ENCODE peak calls at places on chromosome 11, in ten cellular contexts. B, Y, M, Q, K, I, R, E, T and F are unnamed samples.

GRCh38 chr11:5042091-5042490 is 4.2 kb upstream of the OR52J3 start:
- DNase-seq in Q (no peak), T (no peak), Y (peak; percentile 35), M (no peak), B (no peak), R (no peak), K (no peak), E (no peak), I (peak; percentile 2), F (no peak)

GRCh38 chr11:44286268-44286880 is 23.6 kb downstream of the ALX4 start:
- DNase-seq in I (peak; percentile 69), Q (no peak), Y (peak; percentile 73), E (peak; percentile 70), M (no peak), R (peak; percentile 56), K (peak; percentile 44), B (peak; percentile 31), T (peak; percentile 60), F (no peak)

GRCh38 chr11:14258177-14258935 is 100.6 kb downstream of the RRAS2 start:
- DNase-seq in Y (peak; percentile 64), M (no peak), K (peak; percentile 83), R (no peak), I (peak; percentile 70), E (peak; percentile 76), Q (no peak), T (no peak), B (peak; percentile 43), F (peak; percentile 67)

GRCh38 chr11:87722756-87723599 is 452.3 kb downstream of the RAB38 start:
- DNase-seq in R (no peak), K (peak; percentile 28), E (peak; percentile 64), B (peak; percentile 13), Q (no peak), Y (peak; percentile 36), M (no peak), T (peak; percentile 47), I (peak; percentile 26), F (no peak)

GRCh38 chr11:66495401-66495844 is 15.0 kb upstream of the BBS1 start:
- DNase-seq in K (no peak), Q (no peak), M (no peak), R (no peak), T (peak; percentile 55), I (no peak), B (no peak), Y (no peak), E (peak; percentile 21), F (no peak)

GRCh38 chr11:19977941-19978340 is 182.3 kb downstream of the DBX1 start:
- DNase-seq in R (no peak), Q (no peak), M (no peak), B (no peak), E (no peak), Y (no peak), I (no peak), T (no peak), K (no peak), F (no peak)

GRCh38 chr11:113392522-113392921 is 4.9 kb downstream of the ANKK1 start:
- DNase-seq in B (no peak), R (no peak), T (no peak), Y (no peak), Q (no peak), M (no peak), K (no peak), I (no peak), E (no peak), F (no peak)

GRCh38 chr11:114326151-114326550 is 30.0 kb downstream of the NNMT start:
- DNase-seq in B (no peak), K (no peak), E (no peak), Y (no peak), Q (no peak), T (no peak), I (no peak), R (no peak), M (no peak), F (no peak)

GRCh38 chr11:118560806-118561205 is 4.9 kb downstream of the IFT46 start:
- DNase-seq in B (no peak), T (no peak), M (no peak), K (no peak), Q (no peak), E (no peak), I (no peak), Y (no peak), R (no peak), F (no peak)

GRCh38 chr11:7072401-7073028 is 16.3 kb upstream of the RBMXL2 start:
- DNase-seq in K (no peak), Q (no peak), I (no peak), E (no peak), M (no peak), T (no peak), B (no peak), Y (no peak), R (no peak), F (no peak)

GRCh38 chr11:57938351-57938750 is 85.3 kb upstream of the OR9Q1 start:
- DNase-seq in R (no peak), I (no peak), Q (no peak), E (no peak), B (no peak), Y (no peak), K (no peak), M (no peak), T (no peak), F (no peak)

GRCh38 chr11:8671651-8672062 is 10.8 kb downstream of the TRIM66 start:
- DNase-seq in Y (no peak), I (peak; percentile 88), R (no peak), Q (no peak), B (peak; percentile 89), T (no peak), K (no peak), E (no peak), M (no peak), F (no peak)

GRCh38 chr11:8291421-8292350 is 28.0 kb upstream of the LMO1 start:
- DNase-seq in E (no peak), R (no peak), T (no peak), I (no peak), Y (no peak), K (no peak), M (no peak), B (no peak), Q (no peak), F (no peak)

GRCh38 chr11:93570759-93571413 is 27.7 kb upstream of the SMCO4 start:
- DNase-seq in Q (peak; percentile 24), K (peak; percentile 62), Y (peak; percentile 70), E (peak; percentile 86), M (peak; percentile 20), I (peak; percentile 83), R (no peak), T (no peak), B (peak; percentile 75), F (peak; percentile 47)

DNA sequence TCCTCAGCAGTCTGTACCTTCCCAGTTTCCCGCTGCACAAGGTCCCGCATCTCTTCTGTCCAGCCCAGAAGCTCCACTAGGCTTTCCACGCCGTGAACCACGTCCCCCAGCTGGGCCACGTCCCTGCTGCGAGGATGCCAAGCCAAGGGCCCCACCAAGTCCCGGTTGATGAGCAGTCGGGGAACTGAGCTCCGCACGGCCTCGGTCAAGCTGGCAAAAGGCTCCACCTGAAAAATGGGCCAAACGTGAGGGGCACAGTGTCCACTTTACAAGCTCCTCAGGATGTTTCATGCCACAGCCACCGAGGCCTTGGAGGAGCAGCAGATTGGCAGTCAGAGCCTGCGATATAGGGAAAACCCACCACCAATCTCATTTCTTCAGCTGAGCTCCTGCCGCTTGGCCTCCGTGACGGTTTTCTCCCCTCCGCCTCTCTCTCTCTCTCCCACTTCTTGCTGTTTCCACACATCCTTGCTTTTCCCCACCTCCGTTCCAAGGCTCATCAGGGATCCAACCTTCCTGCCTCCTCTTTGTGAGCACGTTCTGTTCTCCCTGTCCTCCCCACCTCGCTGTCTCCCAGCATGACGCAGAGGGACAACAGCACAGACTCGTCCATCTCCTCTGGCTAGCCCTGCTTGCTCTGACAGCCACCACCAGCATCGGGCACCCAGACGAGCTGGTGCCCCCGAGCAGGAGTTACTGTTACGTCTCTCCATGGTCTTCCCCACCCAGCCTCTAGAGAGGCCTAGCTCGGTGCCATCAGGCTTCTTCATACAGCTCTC is 11.5 kb downstream of the RIC8A start:
- DNase-seq in I (no peak), K (no peak), E (no peak), Y (no peak), M (no peak), Q (no peak), B (no peak), R (no peak), T (no peak), F (no peak)
- TF ChIP-seq CTCF in I (no peak), K (no peak), E (no peak), Y (no peak), M (no peak), Q (no peak), B (no peak), R (no peak), T (no peak), F (no peak)

GRCh38 chr11:67558084-67558772 is 25.4 kb upstream of the GSTP1 start:
- DNase-seq in Q (no peak), B (peak; percentile 23), Y (peak; percentile 36), E (peak; percentile 24), R (peak; percentile 61), I (no peak), T (no peak), K (no peak), M (no peak), F (no peak)
- H3K4me3 ChIP-seq in Q (no peak overlapping the region), B (no peak overlapping the region), Y (no peak overlapping the region), E (no peak overlapping the region), R (no peak overlapping the region), I (no peak overlapping the region), T (no peak overlapping the region), K (no peak overlapping the region), M (no peak overlapping the region), F (peak overlapping the region; percentile 43)

GRCh38 chr11:120564573-120565301 is 53.2 kb downstream of the GRIK4 start:
- DNase-seq in M (no peak), R (peak; percentile 50), K (no peak), E (no peak), Y (peak; percentile 45), Q (no peak), I (peak; percentile 31), T (peak; percentile 86), B (peak; percentile 72), F (no peak)
- TF ChIP-seq CTCF in M (no peak), R (peak; percentile 48), K (no peak), E (no peak), Y (no peak), Q (peak; percentile 45), I (peak; percentile 26), T (peak; percentile 62), B (no peak), F (peak; percentile 22)

DNA sequence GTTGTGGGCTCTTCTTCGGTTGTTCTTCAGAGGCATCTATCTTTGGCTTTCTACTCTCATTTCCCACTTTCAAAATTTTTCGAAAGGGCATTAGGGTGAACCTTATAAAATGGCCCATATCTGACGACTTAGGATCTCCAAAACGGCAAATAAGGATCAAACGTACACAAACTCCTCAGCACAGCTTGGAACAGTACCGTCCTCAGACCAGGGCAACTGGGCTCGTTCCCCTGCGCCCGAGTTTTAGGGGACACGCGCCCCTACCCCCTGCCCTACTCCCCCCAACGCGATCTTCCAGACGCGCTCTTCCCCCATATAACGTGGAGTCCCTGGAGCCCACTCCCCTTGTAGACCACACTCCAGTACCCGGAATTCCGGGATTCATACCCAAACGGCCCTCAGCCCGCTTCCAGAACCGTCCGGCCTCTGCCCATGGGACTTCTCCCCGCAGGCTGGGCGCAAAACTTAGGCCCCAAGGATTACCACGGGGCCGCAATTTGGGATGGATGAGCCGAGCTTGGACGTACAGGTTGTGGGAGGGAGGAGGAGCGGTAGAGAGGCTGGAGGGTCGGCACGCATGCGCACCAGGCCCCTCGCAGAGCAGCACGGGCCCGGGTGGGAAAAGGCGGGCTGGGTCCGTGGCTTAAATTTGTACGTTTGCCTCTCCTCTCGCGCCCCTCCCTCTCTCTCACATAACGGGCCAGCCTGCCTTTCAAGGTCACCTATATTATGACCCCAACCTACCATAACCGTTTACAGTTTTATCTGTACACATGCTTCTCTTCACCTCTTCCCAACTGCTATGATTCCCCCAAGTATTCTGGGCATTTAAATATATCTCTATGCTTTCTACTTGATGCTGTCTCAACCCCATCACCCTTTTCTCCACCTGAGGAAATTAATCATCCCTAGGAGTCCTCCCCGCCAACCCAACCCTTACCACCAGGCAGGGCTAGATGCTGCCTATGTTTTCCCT is 3.4 kb downstream of the CCDC89 start:
- DNase-seq in Y (peak; percentile 49), E (no peak), M (no peak), K (no peak), T (peak; percentile 38), R (peak; percentile 84), Q (no peak), I (peak; percentile 61), B (peak; percentile 51), F (no peak)
- H3K4me3 ChIP-seq in Y (peak overlapping the region; percentile 65), E (peak overlapping the region; percentile 51), M (peak overlapping the region; percentile 54), K (no peak overlapping the region), T (peak overlapping the region; percentile 40), R (peak overlapping the region; percentile 62), Q (peak overlapping the region; percentile 61), I (peak overlapping the region; percentile 68), B (peak overlapping the region; percentile 71), F (peak overlapping the region; percentile 76)